ENCODE peak calls at places on chromosomes 7 and 10, in six cellular contexts. W is stimulated activated CD4-positive, alpha-beta T cell treated with anti-CD3 and anti-CD28 coated beads, Interleukin-1b, Interleukin-23, amount 100 ng/mL, for 24 hours; S is hippocampal formation; H is brain microvascular endothelial cell; U is NCI-H1436 treated with DMSO at 0.1 percent for 48 hours; D is NCI-H345. I is an unnamed sample.

GRCh38 chr10:11874568-11875182 is 51.5 kb downstream of the PROSER2 start:
- DNase-seq in W (no peak), S (no peak), H (peak; percentile 11), U (no peak), D (peak; percentile 45), I (peak; percentile 99)

GRCh38 chr10:132359305-132360040 is 27.5 kb downstream of the LRRC27 start:
- DNase-seq in W (no peak), S (no peak), H (no peak), U (no peak), D (peak; percentile 7), I (no peak)

GRCh38 chr7:114703677-114704076 is 218.2 kb upstream of the MDFIC start:
- DNase-seq in W (no peak), S (no peak), H (peak; percentile 87), U (no peak), D (no peak), I (peak; percentile 48)

GRCh38 chr10:67607472-67607871 is 88.5 kb downstream of the CTNNA3 start:
- DNase-seq in W (no peak), S (no peak), H (no peak), U (no peak), D (no peak), I (no peak)

GRCh38 chr7:6156734-6157133 is 115.7 kb downstream of the CYTH3 start:
- DNase-seq in W (no peak), S (no peak), H (no peak), U (no peak), D (no peak), I (no peak)

GRCh38 chr7:95577137-95577536 is 19.2 kb downstream of the PDK4 start:
- DNase-seq in W (no peak), S (no peak), H (no peak), U (no peak), D (no peak), I (peak; percentile 68)

GRCh38 chr10:49187950-49188761 is at the start of gene TMEM273:
- DNase-seq in W (no peak), S (peak; percentile 79), H (no peak), U (no peak), D (no peak), I (no peak)

GRCh38 chr10:62638062-62638477 is 166.4 kb upstream of the ADO start:
- DNase-seq in W (no peak), S (no peak), H (peak; percentile 11), U (no peak), D (no peak), I (peak; percentile 76)

GRCh38 chr7:97373743-97374142 is 256.2 kb downstream of the SDHAF3 start:
- DNase-seq in W (no peak), S (no peak), H (no peak), U (no peak), D (no peak), I (no peak)

GRCh38 chr10:131901181-131901829 is 497 bp downstream of the PPP2R2D start:
- DNase-seq in W (no peak), S (no peak), H (no peak), U (no peak), D (no peak), I (no peak)

GRCh38 chr10:23204773-23205172 is 12.7 kb downstream of the PTF1A start:
- DNase-seq in W (no peak), S (no peak), H (no peak), U (no peak), D (no peak), I (no peak)

GRCh38 chr7:131071786-131072504 is 255.7 kb upstream of the MKLN1 start:
- DNase-seq in W (no peak), S (peak; percentile 28), H (peak; percentile 86), U (no peak), D (no peak), I (peak; percentile 85)

GRCh38 chr10:36671607-36672006 is 453.8 kb upstream of the ANKRD30A start:
- DNase-seq in W (no peak), S (no peak), H (no peak), U (no peak), D (no peak), I (no peak)

GRCh38 chr10:78541528-78542470 is 508.1 kb downstream of the RPS24 start:
- DNase-seq in W (no peak), S (no peak), H (no peak), U (no peak), D (no peak), I (no peak)

GRCh38 chr7:140661124-140661523 is 11.6 kb upstream of the ADCK2 start:
- DNase-seq in W (no peak), S (no peak), H (no peak), U (no peak), D (no peak), I (no peak)

GRCh38 chr10:106401161-106401560 is 763.3 kb downstream of the SORCS1 start:
- DNase-seq in W (no peak), S (no peak), H (no peak), U (no peak), D (no peak), I (no peak)

GRCh38 chr7:117993377-117994003 is 120.2 kb upstream of the CTTNBP2 start:
- DNase-seq in W (no peak), S (peak; percentile 25), H (peak; percentile 66), U (no peak), D (peak; percentile 35), I (peak; percentile 51)

GRCh38 chr10:96292971-96293909 is 11.0 kb upstream of the DNTT start:
- DNase-seq in W (no peak), S (peak; percentile 83), H (peak; percentile 15), U (no peak), D (peak; percentile 14), I (no peak)

GRCh38 chr7:100799037-100799896 is 28.1 kb downstream of the EPHB4 start:
- DNase-seq in W (no peak), S (no peak), H (peak; percentile 26), U (no peak), D (peak; percentile 20), I (peak; percentile 52)

GRCh38 chr10:12181065-12181775 is 14.5 kb downstream of the NUDT5 start:
- DNase-seq in W (no peak), S (no peak), H (peak; percentile 40), U (no peak), D (no peak), I (peak; percentile 45)

GRCh38 chr10:132185601-132186487 is 904 bp upstream of the DPYSL4 start:
- DNase-seq in W (no peak), S (no peak), H (no peak), U (no peak), D (peak; percentile 53), I (no peak)

GRCh38 chr7:95470452-95470851 is 15.3 kb upstream of the ASB4 start:
- DNase-seq in W (no peak), S (no peak), H (peak; percentile 81), U (peak; percentile 51), D (peak; percentile 71), I (peak; percentile 34)

GRCh38 chr10:49278497-49278902 is 20.5 kb upstream of the C10orf71 start:
- DNase-seq in W (no peak), S (no peak), H (no peak), U (no peak), D (no peak), I (no peak)

GRCh38 chr7:5414876-5415275 is 8.8 kb downstream of the TNRC18 start:
- DNase-seq in W (no peak), S (no peak), H (no peak), U (no peak), D (no peak), I (peak; percentile 41)

GRCh38 chr10:59336632-59337031 is 25.7 kb downstream of the FAM13C start:
- DNase-seq in W (no peak), S (peak; percentile 54), H (peak; percentile 19), U (no peak), D (no peak), I (no peak)

GRCh38 chr10:88781206-88781605 is 21.3 kb upstream of the LIPM start:
- DNase-seq in W (no peak), S (no peak), H (no peak), U (no peak), D (no peak), I (no peak)

GRCh38 chr10:83276971-83277370 is 862.3 kb upstream of the GHITM start:
- DNase-seq in W (no peak), S (no peak), H (no peak), U (no peak), D (no peak), I (no peak)

GRCh38 chr10:21929070-21929469 is 74.5 kb downstream of the DNAJC1 start:
- DNase-seq in W (no peak), S (no peak), H (no peak), U (no peak), D (no peak), I (no peak)

GRCh38 chr7:108824840-108825540 is 255.3 kb downstream of the DNAJB9 start:
- DNase-seq in W (no peak), S (no peak), H (peak; percentile 94), U (no peak), D (no peak), I (no peak)

GRCh38 chr7:113404245-113404644 is 285.9 kb upstream of the SMIM30 start:
- DNase-seq in W (no peak), S (no peak), H (no peak), U (no peak), D (peak; percentile 8), I (no peak)

I was measured in NCI-H226.